ENCODE peak calls at places on chromosomes 16 and 17, in eight cellular contexts. C is colonic mucosa; A is left ventricle myocardium inferior; I is HL-60; Q is CD8-positive, alpha-beta memory T cell; D is breast epithelium; B is cardiac muscle cell; X is AG04450. M is an unnamed sample. For H3K27me3, the result is how much of the 10 kb centered on the place peaks cover.

GRCh38 chr17:28935744-28936460 is 15.4 kb downstream of the PHF12 start:
- DNase-seq in Q (no peak), D (no peak), A (no peak), I (no peak), X (no peak), C (no peak), B (no peak), M (no peak)

GRCh38 chr16:46889942-46890300 is 5.8 kb downstream of the GPT2 start:
- DNase-seq in X (no peak), C (no peak), D (no peak), A (no peak), Q (no peak), B (no peak), I (no peak), M (no peak)

GRCh38 chr16:805474-805873 is 4.9 kb upstream of the GNG13 start:
- DNase-seq in B (no peak), I (no peak), X (no peak), C (no peak), A (no peak), Q (no peak), D (no peak), M (no peak)

GRCh38 chr16:86990451-86990850 is 326.7 kb downstream of the C16orf95 start:
- DNase-seq in D (no peak), C (no peak), I (no peak), X (no peak), Q (no peak), A (no peak), B (no peak), M (no peak)

GRCh38 chr17:36679815-36680467 is 78.6 kb downstream of the MRM1 start:
- DNase-seq in Q (no peak), X (no peak), C (no peak), B (no peak), I (no peak), A (no peak), D (no peak), M (peak)

GRCh38 chr17:18177137-18177536 is 6.5 kb upstream of the ALKBH5 start:
- DNase-seq in C (no peak), B (no peak), X (no peak), I (no peak), D (no peak), A (no peak), Q (no peak), M (no peak)

GRCh38 chr17:7476474-7476873 is 3.0 kb downstream of the ZBTB4 start:
- DNase-seq in I (no peak), A (no peak), B (no peak), Q (no peak), X (no peak), C (no peak), D (no peak), M (peak)

GRCh38 chr16:85207357-85207921 is 95.2 kb upstream of the CIBAR2 start:
- DNase-seq in X (no peak), A (no peak), D (no peak), I (no peak), Q (no peak), B (no peak), C (no peak), M (no peak)

GRCh38 chr16:67198238-67198734 is 645 bp upstream of the ELMO3 start:
- DNase-seq in D (no peak), I (peak), A (no peak), X (no peak), C (peak), B (peak), Q (no peak), M (peak)

GRCh38 chr16:13231365-13231764 is 330.0 kb downstream of the SHISA9 start:
- DNase-seq in I (no peak), D (no peak), X (no peak), C (no peak), B (no peak), A (no peak), Q (no peak), M (peak)

GRCh38 chr17:68344701-68345136 is 53.4 kb downstream of the ARSG start:
- DNase-seq in I (peak), C (no peak), X (no peak), A (no peak), D (no peak), Q (peak), B (peak), M (no peak)

GRCh38 chr17:82095777-82096708 is 2.0 kb downstream of the FASN start:
- DNase-seq in A (peak), X (no peak), I (no peak), C (no peak), D (no peak), B (no peak), Q (no peak), M (no peak)

GRCh38 chr16:79885320-79885719 is 284.8 kb upstream of the MAF start:
- DNase-seq in X (no peak), I (no peak), B (no peak), C (no peak), D (no peak), A (no peak), Q (no peak), M (no peak)
- H3K27me3 ChIP-seq in X (under half), I (under half), B (under half), C (under half), D (under half), A (under half), Q (under half), M (under half)

DNA sequence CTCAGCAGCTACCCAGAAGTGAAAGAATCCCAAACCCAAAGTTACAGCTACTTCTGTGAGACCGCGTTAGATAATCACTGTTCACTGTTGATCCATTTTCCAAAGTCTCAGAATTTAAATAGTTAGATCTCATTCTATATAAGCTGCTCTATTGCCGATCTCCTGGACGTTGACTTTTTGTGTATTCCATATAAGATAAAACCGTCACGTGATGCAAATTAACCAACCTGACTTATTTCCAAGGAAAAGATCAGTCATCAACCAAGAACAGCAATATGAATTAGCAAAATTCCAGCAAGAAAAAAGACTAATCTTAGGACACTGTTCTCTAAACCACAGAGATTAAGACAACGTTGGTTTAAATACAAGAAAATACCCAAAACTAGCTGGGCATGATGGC is 8.3 kb downstream of the ACOX1 start:
- DNase-seq in X (no peak), B (no peak), Q (no peak), C (no peak), I (no peak), A (no peak), D (no peak), M (no peak)
- H3K27ac ChIP-seq in X (peak), B (no peak), Q (no peak), C (no peak), I (peak), A (peak), D (no peak), M (no peak)

GRCh38 chr16:30374538-30374937 is at the start of gene MYL11:
- DNase-seq in Q (no peak), C (no peak), A (no peak), B (no peak), I (no peak), X (no peak), D (no peak), M (peak)

GRCh38 chr16:30376508-30376907 is 1.9 kb downstream of the MYL11 start:
- DNase-seq in C (no peak), X (no peak), I (no peak), Q (no peak), B (no peak), D (no peak), A (no peak), M (peak)

GRCh38 chr16:30377812-30378235 is 3.2 kb downstream of the MYL11 start:
- DNase-seq in A (peak), B (peak), C (peak), X (peak), D (peak), I (peak), Q (peak), M (peak)

GRCh38 chr16:30377050-30377811 is 2.6 kb downstream of the MYL11 start:
- DNase-seq in A (no peak), D (no peak), Q (no peak), I (peak), C (no peak), X (no peak), B (no peak), M (peak)

GRCh38 chr16:30375830-30376229 is 1.2 kb downstream of the MYL11 start:
- DNase-seq in B (no peak), D (no peak), X (no peak), A (no peak), I (no peak), Q (no peak), C (no peak), M (peak)
- H3K4me3 ChIP-seq in B (no peak), D (no peak), X (no peak), A (no peak), I (no peak), Q (no peak), C (no peak), M (no peak)

DNA sequence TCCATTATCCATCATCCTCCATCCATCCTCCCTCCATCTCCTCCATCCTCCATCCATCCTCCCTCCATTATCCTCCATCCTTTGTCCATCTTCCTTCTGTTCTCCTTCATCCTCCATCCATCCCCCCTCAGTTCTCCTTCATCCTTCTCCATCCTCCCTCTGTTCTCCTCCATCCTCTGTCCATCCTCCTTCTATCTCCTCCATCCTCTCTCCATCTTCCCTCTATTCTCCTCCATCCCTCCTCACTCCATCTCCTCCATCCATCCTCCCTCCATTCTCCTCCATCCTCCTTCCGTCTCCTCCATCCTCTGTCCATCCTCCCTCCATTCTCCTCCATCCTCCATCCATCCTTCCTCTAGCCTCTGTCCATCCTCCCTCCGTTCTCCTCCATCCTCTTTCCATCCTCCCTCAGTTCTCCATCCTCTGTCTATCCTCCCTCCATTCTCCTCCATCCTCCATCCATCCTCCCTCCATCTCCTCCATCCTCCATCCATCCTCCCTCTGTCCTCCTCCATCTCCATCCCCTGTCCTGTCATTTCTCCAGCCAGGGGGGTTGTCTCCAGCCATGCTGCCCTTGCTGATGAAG is 143.7 kb downstream of the SDK2 start:
- DNase-seq in A (no peak), I (no peak), C (no peak), D (no peak), Q (no peak), X (no peak), B (no peak), M (no peak)
- H3K27me3 ChIP-seq in A (under half), I (under half), C (under half), D (under half), Q (under half), X (under half), B (under half), M (under half)